ENCODE peak calls at places on chromosomes 5 and 9, in seven cellular contexts. C is kidney, I is psoas muscle, M is NCI-H748 treated with DMSO at 0.1 percent for 48 hours, Q is neural progenitor cell, T is NCI-H2029, U is MV-4-11. K is an unnamed sample.

GRCh38 chr5:179164331-179165311 is 104.4 kb downstream of the ZNF354C start:
- DNase-seq in C (peak; percentile 54), I (no peak), M (no peak), Q (no peak), T (no peak), U (no peak), K (no peak)

GRCh38 chr9:18060304-18060934 is 413.5 kb upstream of the ADAMTSL1 start:
- DNase-seq in C (no peak), I (no peak), M (no peak), Q (no peak), T (no peak), U (no peak), K (no peak)

GRCh38 chr5:139848508-139849100 is 53.0 kb downstream of the PSD2 start:
- DNase-seq in C (peak; percentile 85), I (no peak), M (no peak), Q (no peak), T (no peak), U (no peak), K (peak; percentile 64)

GRCh38 chr9:100515578-100516494 is 42.9 kb downstream of the TMEFF1 start:
- DNase-seq in C (no peak), I (no peak), M (no peak), Q (peak; percentile 16), T (no peak), U (no peak), K (no peak)

GRCh38 chr9:76700916-76701315 is 63.3 kb upstream of the PCA3 start:
- DNase-seq in C (no peak), I (no peak), M (no peak), Q (peak; percentile 25), T (no peak), U (no peak), K (no peak)

GRCh38 chr5:126926152-126926551 is 104.2 kb downstream of the MARCHF3 start:
- DNase-seq in C (no peak), I (no peak), M (no peak), Q (no peak), T (no peak), U (no peak), K (no peak)

GRCh38 chr9:29456940-29457339 is 1883.7 kb upstream of the C9orf72 start:
- DNase-seq in C (no peak), I (no peak), M (no peak), Q (no peak), T (no peak), U (no peak), K (no peak)

GRCh38 chr5:10307206-10308148 is at the start of gene CMBL:
- DNase-seq in C (peak; percentile 80), I (peak; percentile 71), M (peak; percentile 90), Q (peak; percentile 52), T (peak; percentile 68), U (peak; percentile 10), K (peak; percentile 85)

GRCh38 chr5:53480474-53481353 is at the start of gene FST:
- DNase-seq in C (peak; percentile 76), I (peak; percentile 56), M (no peak), Q (peak; percentile 88), T (no peak), U (no peak), K (peak; percentile 76)

GRCh38 chr9:129319938-129320481 is 141.9 kb upstream of the IER5L start:
- DNase-seq in C (peak; percentile 79), I (peak; percentile 48), M (no peak), Q (peak; percentile 1), T (peak; percentile 29), U (no peak), K (peak; percentile 67)

GRCh38 chr9:78539904-78540303 is 243.0 kb downstream of the PSAT1 start:
- DNase-seq in C (no peak), I (peak; percentile 85), M (peak; percentile 41), Q (no peak), T (peak; percentile 21), U (no peak), K (no peak)

GRCh38 chr5:94130077-94130476 is 388.7 kb upstream of the POU5F2 start:
- DNase-seq in C (no peak), I (no peak), M (no peak), Q (no peak), T (no peak), U (no peak), K (no peak)

GRCh38 chr9:101027733-101028345 is 688 bp upstream of the PLPPR1 start:
- DNase-seq in C (no peak), I (no peak), M (no peak), Q (peak; percentile 20), T (no peak), U (no peak), K (no peak)

GRCh38 chr9:126844085-126844484 is 16.4 kb upstream of the ZBTB34 start:
- DNase-seq in C (no peak), I (no peak), M (no peak), Q (no peak), T (no peak), U (no peak), K (no peak)

GRCh38 chr9:68777070-68777763 is 72.2 kb downstream of the PIP5K1B start:
- DNase-seq in C (no peak), I (no peak), M (no peak), Q (no peak), T (no peak), U (no peak), K (no peak)

GRCh38 chr5:68883441-68883840 is 210.4 kb upstream of the SLC30A5 start:
- DNase-seq in C (no peak), I (no peak), M (no peak), Q (peak; percentile 40), T (no peak), U (no peak), K (no peak)

GRCh38 chr9:93058357-93059096 is at the start of gene SUSD3:
- DNase-seq in C (peak; percentile 95), I (peak; percentile 73), M (no peak), Q (peak; percentile 93), T (peak; percentile 50), U (peak; percentile 59), K (peak; percentile 80)

GRCh38 chr9:126025973-126026372 is 278.8 kb downstream of the PBX3 start:
- DNase-seq in C (peak; percentile 7), I (no peak), M (no peak), Q (no peak), T (no peak), U (no peak), K (no peak)

GRCh38 chr9:136956604-136957003 is 4.5 kb downstream of the LCN12 start:
- DNase-seq in C (no peak), I (no peak), M (no peak), Q (no peak), T (no peak), U (no peak), K (no peak)

GRCh38 chr5:60185230-60186104 is 291.9 kb upstream of the PDE4D start:
- DNase-seq in C (no peak), I (no peak), M (no peak), Q (no peak), T (no peak), U (no peak), K (no peak)

GRCh38 chr5:115325291-115326019 is 29.0 kb upstream of the CCDC112 start:
- DNase-seq in C (no peak), I (no peak), M (no peak), Q (no peak), T (no peak), U (no peak), K (no peak)

GRCh38 chr5:173029499-173029921 is 26.6 kb upstream of the CREBRF start:
- DNase-seq in C (no peak), I (no peak), M (no peak), Q (no peak), T (no peak), U (peak; percentile 23), K (no peak)

GRCh38 chr5:82405618-82406199 is 127.6 kb upstream of the RPS23 start:
- DNase-seq in C (no peak), I (no peak), M (no peak), Q (no peak), T (peak; percentile 78), U (peak; percentile 90), K (no peak)

GRCh38 chr5:91038180-91038808 is 344.8 kb downstream of the ARRDC3 start:
- DNase-seq in C (no peak), I (no peak), M (no peak), Q (no peak), T (no peak), U (no peak), K (no peak)

GRCh38 chr5:140725799-140726471 is 25.7 kb downstream of the ZMAT2 start:
- DNase-seq in C (peak; percentile 79), I (peak; percentile 58), M (peak; percentile 86), Q (peak; percentile 88), T (peak; percentile 22), U (peak; percentile 80), K (peak; percentile 77)

GRCh38 chr9:98809311-98810105 is 2.0 kb downstream of the GALNT12 start:
- DNase-seq in C (no peak), I (no peak), M (no peak), Q (peak; percentile 74), T (peak; percentile 29), U (no peak), K (no peak)

GRCh38 chr9:113634597-113635515 is 171.3 kb downstream of the RGS3 start:
- DNase-seq in C (no peak), I (no peak), M (no peak), Q (no peak), T (no peak), U (no peak), K (peak; percentile 51)

GRCh38 chr5:178187014-178187413 is at the start of gene GMCL2:
- DNase-seq in C (no peak), I (no peak), M (no peak), Q (no peak), T (no peak), U (no peak), K (no peak)

GRCh38 chr5:71620630-71621029 is 33.5 kb downstream of the MCCC2 start:
- DNase-seq in C (no peak), I (no peak), M (no peak), Q (no peak), T (no peak), U (no peak), K (no peak)

GRCh38 chr5:109053995-109054417 is 306.3 kb downstream of the FER start:
- DNase-seq in C (no peak), I (no peak), M (no peak), Q (no peak), T (no peak), U (peak; percentile 36), K (no peak)

K was measured in aorta.